ENCODE peak calls at places on chromosomes 13 and 19, in seven cellular contexts. One of them, this sample, is unnamed.

GRCh38 chr19:16382775-16383543 is 58.3 kb downstream of the KLF2 start:
- DNase-seq in aorta: peak; percentile 97
- DNase-seq in glutamatergic neuron: peak; percentile 86
- DNase-seq in Daoy: peak; percentile 79
- DNase-seq in epithelial cell of esophagus: peak; percentile 76
- DNase-seq in activated CD4-positive, alpha-beta T cell treated with anti-CD3 and anti-CD28 coated beads, Interleukin-2, amount 50 U/mL, for 24 hours: peak; percentile 56
- DNase-seq in cortex of kidney: no peak
- DNase-seq in this sample: peak; percentile 57

GRCh38 chr19:31378404-31378803 is 29.2 kb upstream of the TSHZ3 start:
- DNase-seq in activated CD4-positive, alpha-beta T cell treated with anti-CD3 and anti-CD28 coated beads, Interleukin-2, amount 50 U/mL, for 24 hours: no peak
- DNase-seq in aorta: no peak
- DNase-seq in glutamatergic neuron: no peak
- DNase-seq in Daoy: peak; percentile 89
- DNase-seq in cortex of kidney: no peak
- DNase-seq in epithelial cell of esophagus: peak; percentile 51
- DNase-seq in this sample: no peak

GRCh38 chr13:43445651-43446050 is 341.1 kb downstream of the ENOX1 start:
- DNase-seq in epithelial cell of esophagus: no peak
- DNase-seq in activated CD4-positive, alpha-beta T cell treated with anti-CD3 and anti-CD28 coated beads, Interleukin-2, amount 50 U/mL, for 24 hours: no peak
- DNase-seq in cortex of kidney: no peak
- DNase-seq in aorta: no peak
- DNase-seq in Daoy: no peak
- DNase-seq in glutamatergic neuron: no peak
- DNase-seq in this sample: no peak

GRCh38 chr19:40398417-40399056 is 8.6 kb upstream of the HIPK4 start:
- DNase-seq in epithelial cell of esophagus: peak; percentile 87
- DNase-seq in activated CD4-positive, alpha-beta T cell treated with anti-CD3 and anti-CD28 coated beads, Interleukin-2, amount 50 U/mL, for 24 hours: peak; percentile 58
- DNase-seq in glutamatergic neuron: peak; percentile 46
- DNase-seq in Daoy: no peak
- DNase-seq in cortex of kidney: no peak
- DNase-seq in aorta: no peak
- DNase-seq in this sample: peak; percentile 40

GRCh38 chr13:95122063-95122462 is 179.2 kb downstream of the ABCC4 start:
- DNase-seq in aorta: no peak
- DNase-seq in cortex of kidney: no peak
- DNase-seq in activated CD4-positive, alpha-beta T cell treated with anti-CD3 and anti-CD28 coated beads, Interleukin-2, amount 50 U/mL, for 24 hours: no peak
- DNase-seq in glutamatergic neuron: no peak
- DNase-seq in epithelial cell of esophagus: no peak
- DNase-seq in Daoy: no peak
- DNase-seq in this sample: no peak

GRCh38 chr19:48475369-48476068 is 6.3 kb downstream of the CYTH2 start:
- DNase-seq in epithelial cell of esophagus: no peak
- DNase-seq in cortex of kidney: no peak
- DNase-seq in activated CD4-positive, alpha-beta T cell treated with anti-CD3 and anti-CD28 coated beads, Interleukin-2, amount 50 U/mL, for 24 hours: no peak
- DNase-seq in glutamatergic neuron: no peak
- DNase-seq in Daoy: no peak
- DNase-seq in aorta: no peak
- DNase-seq in this sample: no peak

GRCh38 chr19:10219678-10220077 is 11.5 kb downstream of the S1PR2 start:
- DNase-seq in aorta: no peak
- DNase-seq in cortex of kidney: no peak
- DNase-seq in activated CD4-positive, alpha-beta T cell treated with anti-CD3 and anti-CD28 coated beads, Interleukin-2, amount 50 U/mL, for 24 hours: no peak
- DNase-seq in glutamatergic neuron: no peak
- DNase-seq in epithelial cell of esophagus: peak; percentile 56
- DNase-seq in Daoy: peak; percentile 85
- DNase-seq in this sample: no peak

GRCh38 chr19:28288850-28289249 is 924.1 kb downstream of the UQCRFS1 start:
- DNase-seq in cortex of kidney: no peak
- DNase-seq in epithelial cell of esophagus: no peak
- DNase-seq in glutamatergic neuron: no peak
- DNase-seq in aorta: no peak
- DNase-seq in activated CD4-positive, alpha-beta T cell treated with anti-CD3 and anti-CD28 coated beads, Interleukin-2, amount 50 U/mL, for 24 hours: no peak
- DNase-seq in Daoy: no peak
- DNase-seq in this sample: no peak

GRCh38 chr13:67152123-67152522 is 78.0 kb downstream of the PCDH9 start:
- DNase-seq in Daoy: no peak
- DNase-seq in aorta: no peak
- DNase-seq in glutamatergic neuron: no peak
- DNase-seq in epithelial cell of esophagus: no peak
- DNase-seq in cortex of kidney: no peak
- DNase-seq in activated CD4-positive, alpha-beta T cell treated with anti-CD3 and anti-CD28 coated beads, Interleukin-2, amount 50 U/mL, for 24 hours: no peak
- DNase-seq in this sample: no peak

GRCh38 chr13:19695829-19696228 is 62.4 kb downstream of the MPHOSPH8 start:
- DNase-seq in glutamatergic neuron: no peak
- DNase-seq in activated CD4-positive, alpha-beta T cell treated with anti-CD3 and anti-CD28 coated beads, Interleukin-2, amount 50 U/mL, for 24 hours: no peak
- DNase-seq in Daoy: no peak
- DNase-seq in aorta: no peak
- DNase-seq in epithelial cell of esophagus: no peak
- DNase-seq in cortex of kidney: no peak
- DNase-seq in this sample: no peak